ENCODE peak calls at places on chromosomes 6 and 20, in four cellular contexts. I, N, X and Z are unnamed samples.

GRCh38 chr20:57220187-57221165 is 46.0 kb downstream of the BMP7 start:
- DNase-seq in X (no peak), N (no peak), I (no peak), Z (no peak)

GRCh38 chr6:169190144-169190584 is 63.5 kb downstream of the THBS2 start:
- DNase-seq in N (peak; percentile 89), I (peak; percentile 94), X (no peak), Z (no peak)

GRCh38 chr6:27374824-27375612 is 13.5 kb upstream of the ZNF391 start:
- DNase-seq in N (peak; percentile 8), X (peak; percentile 31), I (peak; percentile 62), Z (no peak)

GRCh38 chr6:79011940-79012339 is 66.1 kb downstream of the PHIP start:
- DNase-seq in I (no peak), N (no peak), X (no peak), Z (no peak)

GRCh38 chr6:39018103-39018502 is 30.5 kb upstream of the GLP1R start:
- DNase-seq in I (no peak), X (no peak), N (no peak), Z (no peak)

GRCh38 chr6:156639023-156639728 is 138.0 kb upstream of the ARID1B start:
- DNase-seq in X (no peak), N (no peak), I (no peak), Z (no peak)

GRCh38 chr6:151916680-151917164 is 109.2 kb downstream of the ESR1 start:
- DNase-seq in N (no peak), I (peak; percentile 65), X (no peak), Z (no peak)

GRCh38 chr6:81938014-81938761 is 185.7 kb upstream of the TENT5A start:
- DNase-seq in I (peak; percentile 88), N (peak; percentile 96), X (peak; percentile 93), Z (no peak)

GRCh38 chr20:50152394-50153152 is 950 bp downstream of the PEDS1 start:
- DNase-seq in I (no peak), X (no peak), N (no peak), Z (no peak)

GRCh38 chr20:38840053-38840893 is 34.8 kb downstream of the PPP1R16B start:
- DNase-seq in X (no peak), I (no peak), N (no peak), Z (no peak)

GRCh38 chr20:44031822-44032582 is 117.3 kb downstream of the TOX2 start:
- DNase-seq in I (no peak), N (no peak), X (no peak), Z (no peak)

GRCh38 chr6:21856096-21856825 is 262.7 kb downstream of the SOX4 start:
- DNase-seq in I (peak; percentile 79), X (no peak), N (peak; percentile 88), Z (no peak)

GRCh38 chr20:61803903-61804804 is 261.5 kb downstream of the TAF4 start:
- DNase-seq in X (no peak), N (peak; percentile 7), I (no peak), Z (no peak)

GRCh38 chr6:83536034-83536646 is 23.8 kb downstream of the PRSS35 start:
- DNase-seq in I (peak; percentile 67), N (peak; percentile 53), X (peak; percentile 29), Z (peak; percentile 45)

GRCh38 chr20:45193331-45193730 is 13.5 kb upstream of the SEMG1 start:
- DNase-seq in I (no peak), N (no peak), X (no peak), Z (no peak)
- H4K20me1 ChIP-seq in I (no peaks in the 10 kb centered on the region), N (no peaks in the 10 kb centered on the region), X (no peaks in the 10 kb centered on the region), Z (no peaks in the 10 kb centered on the region)

GRCh38 chr20:34260208-34260942 is 19.2 kb downstream of the ASIP start:
- DNase-seq in I (peak; percentile 30), X (no peak), N (peak; percentile 26), Z (no peak)

GRCh38 chr20:34268145-34268544 is 26.9 kb downstream of the ASIP start:
- DNase-seq in X (no peak), I (no peak), N (no peak), Z (no peak)

GRCh38 chr20:34264141-34264540 is 22.9 kb downstream of the ASIP start:
- DNase-seq in I (no peak), X (no peak), N (no peak), Z (no peak)

DNA sequence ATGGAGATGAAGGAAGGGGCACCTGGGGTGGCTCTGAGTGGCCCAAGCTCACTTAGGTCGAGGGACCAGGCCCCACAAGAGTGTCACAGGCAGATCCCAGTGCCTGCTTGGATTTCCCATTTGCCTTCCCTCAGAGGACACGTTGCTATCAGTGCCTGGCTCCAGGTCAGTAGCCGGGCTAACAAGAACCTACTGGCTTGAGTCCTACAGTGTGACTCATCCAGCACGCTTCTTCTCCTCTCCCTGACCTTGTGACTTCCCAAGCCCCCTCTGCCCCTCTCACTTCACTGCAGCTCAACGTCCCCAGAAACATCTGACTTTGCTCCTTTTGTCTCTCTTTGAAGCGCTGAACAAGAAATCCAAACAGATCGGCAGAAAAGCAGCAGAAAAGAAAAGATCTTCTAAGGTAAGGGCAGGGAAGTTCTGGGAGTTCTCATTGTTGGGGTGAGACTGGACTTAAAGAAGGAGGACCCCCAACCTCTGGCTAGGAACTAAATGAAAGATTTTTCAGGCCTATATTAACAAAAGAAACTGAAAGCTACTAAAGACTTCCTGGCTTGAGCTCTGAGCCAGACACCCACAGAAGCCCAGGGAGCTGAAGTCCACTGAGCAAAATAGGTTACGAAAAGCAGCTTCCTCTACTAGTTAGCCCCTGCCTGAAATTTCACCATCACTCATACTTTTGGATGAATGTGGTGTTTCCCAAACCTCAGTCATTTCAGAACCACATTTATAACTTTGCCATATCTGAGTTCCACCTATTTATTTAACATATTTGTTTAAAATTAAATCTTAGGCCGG is 21.5 kb downstream of the ASIP start:
- DNase-seq in X (peak; percentile 70), N (peak; percentile 59), I (peak; percentile 56), Z (no peak)
- H3K4me2 ChIP-seq in X (peak overlapping the region; percentile 74), N (peak overlapping the region; percentile 83), I (peak overlapping the region; percentile 79), Z (no peak overlapping the region)

DNA sequence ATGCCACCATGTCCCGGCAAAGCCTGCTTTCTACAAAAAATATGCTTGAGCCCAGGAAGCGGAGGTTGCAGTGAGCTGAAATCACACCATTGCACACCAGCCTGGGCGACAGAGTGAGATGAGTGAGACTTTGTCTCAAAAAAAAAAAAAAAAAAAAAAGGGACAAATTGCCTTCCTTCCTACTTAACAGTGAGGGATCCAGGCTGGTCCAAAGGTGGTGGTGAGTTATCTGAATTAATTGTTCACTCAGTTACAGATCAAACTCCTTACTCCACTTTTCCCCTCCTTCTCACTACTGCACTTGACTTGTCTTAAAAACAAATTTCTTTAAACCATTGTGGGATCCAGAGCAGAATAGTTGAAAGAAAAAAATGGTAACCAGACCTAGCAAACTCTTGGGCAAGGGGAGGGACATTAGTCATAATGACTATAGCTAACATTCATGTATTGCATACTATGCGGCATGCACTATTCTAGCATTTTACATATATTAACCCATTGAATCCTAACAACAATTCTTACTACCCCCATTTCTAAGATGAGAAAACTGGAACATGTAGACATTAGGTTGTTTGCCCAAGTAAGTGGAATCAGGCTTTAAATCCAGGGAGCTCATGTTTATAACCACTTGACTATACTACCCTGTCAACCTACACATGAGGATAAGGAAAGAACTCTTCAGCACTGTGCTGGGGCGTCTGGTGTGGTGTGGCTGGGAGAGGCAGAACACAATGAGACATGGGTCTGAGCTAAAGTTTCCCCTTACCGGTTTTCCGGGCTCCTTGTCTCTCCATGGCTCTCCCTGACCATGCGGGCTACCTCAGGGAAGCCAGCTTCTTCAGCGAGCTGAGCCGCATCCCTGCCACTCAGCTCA is 1.5 kb downstream of the GPANK1 start:
- DNase-seq in I (peak; percentile 34), N (peak; percentile 70), X (no peak), Z (no peak)
- H3K4me3 ChIP-seq in I (peak overlapping the region; percentile 88), N (peak overlapping the region; percentile 74), X (peak overlapping the region; percentile 71), Z (peak overlapping the region; percentile 99)

GRCh38 chr20:64032706-64033624 is 3.0 kb upstream of the C20orf204 start:
- DNase-seq in X (no peak), I (no peak), N (no peak), Z (no peak)

GRCh38 chr20:64033981-64034493 is 1.9 kb upstream of the C20orf204 start:
- DNase-seq in I (peak; percentile 16), N (no peak), X (no peak), Z (no peak)

GRCh38 chr20:64029293-64030117 is 6.5 kb upstream of the C20orf204 start:
- DNase-seq in I (no peak), X (no peak), N (no peak), Z (no peak)

GRCh38 chr20:64030371-64031134 is 5.4 kb upstream of the C20orf204 start:
- DNase-seq in N (no peak), I (no peak), X (no peak), Z (no peak)

DNA sequence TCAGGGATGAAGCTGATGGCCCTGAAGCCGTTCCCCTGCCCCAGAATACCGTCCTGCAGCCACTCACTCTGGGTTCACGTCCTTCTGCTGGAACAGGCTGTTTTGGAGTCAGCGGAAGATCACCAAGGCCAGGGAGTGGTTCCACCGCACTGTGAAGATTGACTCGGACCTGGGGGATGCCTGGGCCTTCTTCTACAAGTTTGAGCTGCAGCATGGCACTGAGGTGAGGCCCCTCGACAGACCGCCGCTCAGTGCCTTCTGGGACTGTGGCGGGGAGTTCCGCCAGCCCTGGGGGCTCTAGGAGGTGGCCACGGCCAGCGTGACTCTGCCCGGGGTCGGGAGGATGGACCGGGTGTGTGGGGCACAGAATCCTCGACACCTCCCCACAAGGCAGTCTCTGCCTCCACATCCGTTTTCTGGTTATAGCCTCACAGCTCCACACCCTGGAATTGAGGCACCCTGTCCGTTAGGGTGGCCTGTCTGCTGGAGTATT is 4.1 kb upstream of the C20orf204 start:
- DNase-seq in I (no peak), X (no peak), N (no peak), Z (no peak)
- H4K20me1 ChIP-seq in I (no peaks in the 10 kb centered on the region), X (no peaks in the 10 kb centered on the region), N (peaks cover 5% of the 10 kb centered on the region), Z (no peaks in the 10 kb centered on the region)

GRCh38 chr6:130116273-130116672 is 97.9 kb downstream of the L3MBTL3 start:
- DNase-seq in N (no peak), X (no peak), I (no peak), Z (peak; percentile 57)

GRCh38 chr6:130119211-130119610 is 100.8 kb downstream of the L3MBTL3 start:
- DNase-seq in X (no peak), I (no peak), N (no peak), Z (no peak)

GRCh38 chr6:130120731-130121130 is 102.0 kb downstream of the SAMD3 start:
- DNase-seq in X (no peak), N (no peak), I (no peak), Z (no peak)

GRCh38 chr6:130115036-130115435 is 96.7 kb downstream of the L3MBTL3 start:
- DNase-seq in I (no peak), N (no peak), X (no peak), Z (peak; percentile 86)

DNA sequence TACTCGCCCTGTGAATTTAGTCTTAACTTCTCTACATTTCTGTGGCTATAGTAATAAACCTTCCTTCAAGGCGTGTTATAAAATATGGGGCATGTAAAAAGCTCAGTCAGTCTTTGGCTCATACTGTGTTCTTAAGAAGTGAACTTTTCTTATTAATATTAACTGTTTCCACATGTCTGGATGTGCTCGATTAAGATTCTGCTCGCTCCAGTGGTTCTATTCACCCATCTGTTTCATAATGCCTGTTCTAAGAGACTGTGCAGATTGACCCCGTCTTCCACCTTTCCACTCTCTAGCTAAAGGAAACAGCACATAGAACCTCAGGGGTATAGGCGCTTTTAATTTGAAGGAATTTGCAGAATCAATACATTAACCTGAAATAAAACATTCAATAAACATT is 99.9 kb downstream of the L3MBTL3 start:
- DNase-seq in X (no peak), I (no peak), N (no peak), Z (peak; percentile 57)
- H3K4me2 ChIP-seq in X (no peak overlapping the region), I (no peak overlapping the region), N (no peak overlapping the region), Z (peak overlapping the region; percentile 53)

GRCh38 chr6:24779416-24779815 is 4.7 kb downstream of the GMNN start:
- DNase-seq in N (peak; percentile 30), X (peak; percentile 89), I (no peak), Z (no peak)
- H3K4me3 ChIP-seq in N (no peak overlapping the region), X (peak overlapping the region; percentile 78), I (no peak overlapping the region), Z (peak overlapping the region; percentile 95)